ENCODE peak calls at places on chromosomes 7 and 10, in nine cellular contexts. X is upper lobe of right lung; K is GM04503; Z is hippocampal formation; E is RKO; I is cardiac fibroblast; O is NCI-H510A treated with DMSO at 0.1 percent for 48 hours; H is activated naive CD8-positive, alpha-beta T cell treated with anti-CD3 and anti-CD28 coated beads for 36 hours; S is ureter. J is an unnamed sample.

GRCh38 chr10:86756511-86757109 is at the start of gene BMPR1A:
- DNase-seq in I (peak), O (no peak), H (no peak), X (peak), K (no peak), E (peak), Z (no peak), S (peak), J (peak)

GRCh38 chr7:75888464-75889222 is 9.8 kb downstream of the RHBDD2 start:
- DNase-seq in K (no peak), E (no peak), I (no peak), S (no peak), O (no peak), H (no peak), Z (peak), X (peak), J (no peak)

GRCh38 chr7:44282601-44283171 is 42.7 kb downstream of the CAMK2B start:
- DNase-seq in S (peak), Z (no peak), E (no peak), I (no peak), H (no peak), O (no peak), K (no peak), X (peak), J (peak)

GRCh38 chr7:123748171-123748733 is 551 bp downstream of the WASL start:
- DNase-seq in H (peak), S (peak), X (peak), Z (peak), K (no peak), E (peak), O (no peak), I (peak), J (peak)

GRCh38 chr7:26618458-26618857 is 245.9 kb downstream of the SKAP2 start:
- DNase-seq in X (no peak), E (no peak), H (no peak), O (no peak), I (no peak), K (no peak), Z (no peak), S (no peak), J (no peak)

GRCh38 chr10:34008641-34009040 is 674.2 kb upstream of the NRP1 start:
- DNase-seq in Z (no peak), K (no peak), O (no peak), H (no peak), I (no peak), X (no peak), E (no peak), S (no peak), J (no peak)

GRCh38 chr10:58982470-58983239 is 193.8 kb upstream of the PHYHIPL start:
- DNase-seq in I (no peak), K (no peak), S (no peak), E (no peak), H (no peak), Z (no peak), X (no peak), O (no peak), J (no peak)

GRCh38 chr10:13808556-13809391 is 222.0 kb downstream of the PRPF18 start:
- DNase-seq in K (no peak), X (no peak), H (no peak), E (no peak), S (no peak), I (no peak), Z (no peak), O (peak), J (no peak)

GRCh38 chr7:155983176-155983815 is 171.0 kb upstream of the SHH start:
- DNase-seq in H (no peak), K (no peak), S (peak), X (peak), O (no peak), I (no peak), Z (no peak), E (no peak), J (peak)

GRCh38 chr7:6654842-6655610 is 17.9 kb downstream of the ZNF316 start:
- DNase-seq in I (no peak), O (no peak), X (peak), K (no peak), Z (no peak), S (no peak), E (no peak), H (no peak), J (peak)

GRCh38 chr10:784759-785538 is 95.5 kb upstream of the DIP2C start:
- DNase-seq in K (peak), I (peak), S (no peak), O (peak), Z (peak), H (peak), X (peak), E (peak), J (peak)

GRCh38 chr10:86753638-86754434 is 2.6 kb upstream of the BMPR1A start:
- DNase-seq in H (no peak), E (no peak), I (no peak), S (no peak), K (no peak), X (peak), O (peak), Z (no peak), J (no peak)

GRCh38 chr10:68330852-68331454 is 911 bp upstream of the HNRNPH3 start:
- DNase-seq in S (peak), Z (peak), H (peak), I (peak), O (peak), E (no peak), X (no peak), K (no peak), J (peak)